ENCODE peak calls at places on chromosome 11, in nine cellular contexts. M is KBM-7; F is transverse colon; G is brain microvascular endothelial cell; L is RWPE1; N is naive B cell; O is HS-5; Y is stimulated activated effector memory CD8-positive, alpha-beta T cell treated with anti-CD3 and anti-CD28 coated beads, Interleukin-12 subunit alpha, Interleukin-12 subunit beta, amount 100 ng/mL, for 72 hours; B is activated T-cell treated with anti-CD3 and anti-CD28 coated beads for 1 hour. J is an unnamed sample.

GRCh38 chr11:70141490-70142014 is 61.5 kb upstream of the FADD start:
- DNase-seq in M (no peak), F (no peak), G (no peak), L (no peak), N (no peak), O (no peak), Y (no peak), B (no peak), J (no peak)

GRCh38 chr11:119803726-119804294 is 74.8 kb upstream of the NECTIN1 start:
- DNase-seq in M (no peak), F (no peak), G (no peak), L (no peak), N (no peak), O (no peak), Y (no peak), B (no peak), J (no peak)

GRCh38 chr11:124844664-124845079 is 20.6 kb upstream of the ROBO3 start:
- DNase-seq in M (no peak), F (no peak), G (no peak), L (no peak), N (no peak), O (no peak), Y (no peak), B (no peak), J (no peak)

GRCh38 chr11:111996129-111996528 is 29.1 kb upstream of the DLAT start:
- DNase-seq in M (no peak), F (no peak), G (no peak), L (no peak), N (no peak), O (no peak), Y (no peak), B (no peak), J (no peak)

GRCh38 chr11:105456950-105457349 is 152.9 kb upstream of the GRIA4 start:
- DNase-seq in M (no peak), F (no peak), G (no peak), L (no peak), N (no peak), O (no peak), Y (no peak), B (no peak), J (no peak)

GRCh38 chr11:126725043-126725442 is 275.5 kb downstream of the KIRREL3 start:
- DNase-seq in M (no peak), F (no peak), G (no peak), L (no peak), N (no peak), O (no peak), Y (no peak), B (no peak), J (no peak)

GRCh38 chr11:41578421-41579047 is 119.1 kb upstream of the LRRC4C start:
- DNase-seq in M (no peak), F (no peak), G (no peak), L (no peak), N (no peak), O (no peak), Y (no peak), B (no peak), J (no peak)

GRCh38 chr11:76640540-76640939 is 30.0 kb downstream of the LRRC32 start:
- DNase-seq in M (no peak), F (no peak), G (no peak), L (no peak), N (no peak), O (no peak), Y (no peak), B (no peak), J (no peak)

GRCh38 chr11:31921066-31921465 is 109.9 kb upstream of the PAX6 start:
- DNase-seq in M (no peak), F (no peak), G (no peak), L (no peak), N (no peak), O (peak; percentile 13), Y (no peak), B (no peak), J (no peak)

GRCh38 chr11:48047616-48048015 is 67.3 kb downstream of the PTPRJ start:
- DNase-seq in M (no peak), F (no peak), G (peak; percentile 68), L (no peak), N (no peak), O (no peak), Y (no peak), B (no peak), J (no peak)

GRCh38 chr11:106724293-106724892 is 293.9 kb downstream of the GUCY1A2 start:
- DNase-seq in M (no peak), F (no peak), G (no peak), L (no peak), N (no peak), O (peak; percentile 24), Y (no peak), B (no peak), J (no peak)

GRCh38 chr11:59754494-59754858 is 700 bp upstream of the STX3 start:
- DNase-seq in M (no peak), F (peak; percentile 46), G (no peak), L (peak; percentile 20), N (peak; percentile 52), O (no peak), Y (peak; percentile 18), B (peak; percentile 5), J (no peak)

GRCh38 chr11:102762414-102762813 is 18.0 kb downstream of the MMP10 start:
- DNase-seq in M (no peak), F (no peak), G (peak; percentile 37), L (peak; percentile 64), N (no peak), O (peak; percentile 48), Y (no peak), B (no peak), J (no peak)

GRCh38 chr11:12139144-12139881 is 28.9 kb downstream of the MICAL2 start:
- DNase-seq in M (no peak), F (no peak), G (peak; percentile 56), L (no peak), N (no peak), O (no peak), Y (no peak), B (no peak), J (no peak)

GRCh38 chr11:111925953-111926352 is 7.2 kb downstream of the C11orf52 start:
- DNase-seq in M (no peak), F (no peak), G (no peak), L (no peak), N (no peak), O (no peak), Y (no peak), B (no peak), J (no peak)

GRCh38 chr11:127003260-127003981 is 2.9 kb upstream of the KIRREL3 start:
- DNase-seq in M (peak; percentile 6), F (no peak), G (no peak), L (no peak), N (no peak), O (no peak), Y (no peak), B (no peak), J (no peak)

GRCh38 chr11:15985127-15985862 is 371.1 kb downstream of the SOX6 start:
- DNase-seq in M (no peak), F (no peak), G (no peak), L (no peak), N (no peak), O (no peak), Y (no peak), B (no peak), J (no peak)

GRCh38 chr11:104968365-104968855 is at the start of gene CASP4:
- DNase-seq in M (peak; percentile 83), F (peak; percentile 16), G (peak; percentile 32), L (peak; percentile 64), N (peak; percentile 47), O (peak; percentile 87), Y (no peak), B (no peak), J (peak; percentile 47)

GRCh38 chr11:47431356-47432083 is 5.3 kb upstream of the PSMC3 start:
- DNase-seq in M (no peak), F (no peak), G (no peak), L (no peak), N (no peak), O (no peak), Y (no peak), B (no peak), J (no peak)

GRCh38 chr11:90476442-90477007 is 253.7 kb upstream of the CHORDC1 start:
- DNase-seq in M (peak; percentile 25), F (no peak), G (peak; percentile 43), L (peak; percentile 20), N (no peak), O (peak; percentile 44), Y (no peak), B (no peak), J (no peak)

GRCh38 chr11:88303037-88303436 is 34.5 kb downstream of the CTSC start:
- DNase-seq in M (no peak), F (no peak), G (no peak), L (no peak), N (no peak), O (no peak), Y (no peak), B (no peak), J (no peak)

GRCh38 chr11:11074686-11075370 is 217.0 kb upstream of the ZBED5 start:
- DNase-seq in M (no peak), F (no peak), G (no peak), L (no peak), N (no peak), O (no peak), Y (no peak), B (no peak), J (no peak)

GRCh38 chr11:61560751-61561150 is 20.1 kb downstream of the SYT7 start:
- DNase-seq in M (no peak), F (no peak), G (no peak), L (no peak), N (no peak), O (no peak), Y (no peak), B (no peak), J (no peak)

GRCh38 chr11:71223671-71224660 is 28.4 kb downstream of the SHANK2 start:
- DNase-seq in M (no peak), F (no peak), G (no peak), L (no peak), N (no peak), O (no peak), Y (no peak), B (no peak), J (no peak)

GRCh38 chr11:61716478-61717285 is 35.8 kb upstream of the MYRF start:
- DNase-seq in M (peak; percentile 26), F (no peak), G (no peak), L (no peak), N (no peak), O (no peak), Y (no peak), B (no peak), J (no peak)

GRCh38 chr11:118129475-118130196 is 23.0 kb downstream of the SCN4B start:
- DNase-seq in M (no peak), F (no peak), G (no peak), L (no peak), N (no peak), O (no peak), Y (no peak), B (no peak), J (no peak)

GRCh38 chr11:116696381-116696941 is 76.3 kb downstream of the BUD13 start:
- DNase-seq in M (no peak), F (no peak), G (no peak), L (no peak), N (no peak), O (no peak), Y (no peak), B (no peak), J (no peak)

GRCh38 chr11:129279326-129280026 is 87.4 kb upstream of the ARHGAP32 start:
- DNase-seq in M (peak; percentile 57), F (peak; percentile 84), G (peak; percentile 38), L (peak; percentile 77), N (peak; percentile 87), O (no peak), Y (peak; percentile 33), B (peak; percentile 64), J (no peak)

GRCh38 chr11:129694538-129694937 is 121.1 kb upstream of the TMEM45B start:
- DNase-seq in M (peak; percentile 11), F (peak; percentile 26), G (no peak), L (no peak), N (no peak), O (no peak), Y (no peak), B (no peak), J (no peak)

GRCh38 chr11:20604864-20605601 is 5.6 kb downstream of the SLC6A5 start:
- DNase-seq in M (no peak), F (no peak), G (no peak), L (no peak), N (no peak), O (no peak), Y (no peak), B (no peak), J (no peak)

GRCh38 chr11:102361100-102362021 is 14.3 kb downstream of the BIRC2 start:
- DNase-seq in M (no peak), F (no peak), G (no peak), L (no peak), N (peak; percentile 13), O (no peak), Y (no peak), B (peak; percentile 29), J (no peak)

J was measured in BJ.